ENCODE peak calls at places on chromosomes 13 and 19, in six cellular contexts. I, Q, N, M, R and Y are unnamed samples.

GRCh38 chr19:30391554-30392551 is 19.7 kb downstream of the ZNF536 start:
- DNase-seq in I (no peak), Q (no peak), N (peak), M (no peak), R (no peak), Y (no peak)

GRCh38 chr19:44575116-44575700 is 38.2 kb upstream of the IGSF23 start:
- DNase-seq in I (no peak), Q (no peak), N (no peak), M (no peak), R (no peak), Y (no peak)

GRCh38 chr13:49241296-49241695 is 6.4 kb upstream of the CDADC1 start:
- DNase-seq in I (no peak), Q (no peak), N (no peak), M (no peak), R (no peak), Y (no peak)

GRCh38 chr19:16420781-16421386 is 50.9 kb downstream of the EPS15L1 start:
- DNase-seq in I (no peak), Q (no peak), N (no peak), M (no peak), R (no peak), Y (no peak)

GRCh38 chr19:11404588-11405258 is 14.4 kb downstream of the RGL3 start:
- DNase-seq in I (no peak), Q (no peak), N (no peak), M (no peak), R (no peak), Y (no peak)

GRCh38 chr13:44068737-44069136 is 189.0 kb downstream of the LACC1 start:
- DNase-seq in I (no peak), Q (no peak), N (no peak), M (no peak), R (no peak), Y (no peak)

GRCh38 chr19:31185261-31185660 is 164.0 kb downstream of the TSHZ3 start:
- DNase-seq in I (no peak), Q (no peak), N (no peak), M (no peak), R (no peak), Y (no peak)

GRCh38 chr19:55594996-55595530 is 4.3 kb downstream of the FIZ1 start:
- DNase-seq in I (no peak), Q (no peak), N (no peak), M (no peak), R (no peak), Y (no peak)

GRCh38 chr19:48390188-48391099 is 907 bp downstream of the KDELR1 start:
- DNase-seq in I (peak), Q (peak), N (peak), M (peak), R (peak), Y (peak)

GRCh38 chr19:33420821-33421220 is 47.3 kb downstream of the CEBPG start:
- DNase-seq in I (no peak), Q (no peak), N (no peak), M (no peak), R (no peak), Y (no peak)

GRCh38 chr19:33417751-33418150 is 44.2 kb downstream of the CEBPG start:
- DNase-seq in I (no peak), Q (no peak), N (no peak), M (no peak), R (no peak), Y (no peak)

GRCh38 chr19:33419763-33420080 is 46.2 kb downstream of the CEBPG start:
- DNase-seq in I (peak), Q (no peak), N (peak), M (no peak), R (no peak), Y (no peak)

GRCh38 chr19:33418461-33418860 is 45.0 kb downstream of the CEBPG start:
- DNase-seq in I (no peak), Q (no peak), N (no peak), M (no peak), R (no peak), Y (no peak)

GRCh38 chr19:33418871-33419762 is 45.6 kb downstream of the CEBPG start:
- DNase-seq in I (no peak), Q (no peak), N (no peak), M (no peak), R (no peak), Y (no peak)
- TF ChIP-seq CTCF in I (no peak), Q (no peak), N (no peak), M (no peak), R (no peak), Y (no peak)

GRCh38 chr19:33947565-33947964 is 150.9 kb downstream of the KCTD15 start:
- DNase-seq in I (no peak), Q (peak), N (no peak), M (peak), R (no peak), Y (no peak)
- TF ChIP-seq CTCF in I (no peak), Q (no peak), N (no peak), M (no peak), R (no peak), Y (peak)

GRCh38 chr13:33874871-33875270 is 56.9 kb downstream of the RFC3 start:
- DNase-seq in I (no peak), Q (no peak), N (no peak), M (no peak), R (no peak), Y (no peak)
- TF ChIP-seq CTCF in I (no peak), Q (no peak), N (no peak), M (no peak), R (no peak), Y (no peak)

GRCh38 chr19:7196721-7197168 is 97.5 kb downstream of the INSR start:
- DNase-seq in I (no peak), Q (peak), N (no peak), M (no peak), R (peak), Y (no peak)

GRCh38 chr19:7199613-7200533 is 94.3 kb downstream of the INSR start:
- DNase-seq in I (no peak), Q (peak), N (no peak), M (no peak), R (peak), Y (no peak)

GRCh38 chr19:7197169-7197759 is 97.0 kb downstream of the INSR start:
- DNase-seq in I (peak), Q (peak), N (peak), M (peak), R (peak), Y (peak)

GRCh38 chr19:7200739-7201138 is 93.5 kb downstream of the INSR start:
- DNase-seq in I (no peak), Q (no peak), N (no peak), M (no peak), R (no peak), Y (no peak)

GRCh38 chr19:7197760-7198696 is 96.2 kb downstream of the INSR start:
- DNase-seq in I (peak), Q (peak), N (peak), M (peak), R (peak), Y (peak)
- TF ChIP-seq CTCF in I (no peak), Q (no peak), N (no peak), M (no peak), R (no peak), Y (peak)

GRCh38 chr19:58519087-58519354 is 589 bp downstream of the ZBTB45 start:
- DNase-seq in I (peak), Q (peak), N (peak), M (peak), R (peak), Y (peak)
- TF ChIP-seq CTCF in I (no peak), Q (peak), N (no peak), M (no peak), R (peak), Y (no peak)

DNA sequence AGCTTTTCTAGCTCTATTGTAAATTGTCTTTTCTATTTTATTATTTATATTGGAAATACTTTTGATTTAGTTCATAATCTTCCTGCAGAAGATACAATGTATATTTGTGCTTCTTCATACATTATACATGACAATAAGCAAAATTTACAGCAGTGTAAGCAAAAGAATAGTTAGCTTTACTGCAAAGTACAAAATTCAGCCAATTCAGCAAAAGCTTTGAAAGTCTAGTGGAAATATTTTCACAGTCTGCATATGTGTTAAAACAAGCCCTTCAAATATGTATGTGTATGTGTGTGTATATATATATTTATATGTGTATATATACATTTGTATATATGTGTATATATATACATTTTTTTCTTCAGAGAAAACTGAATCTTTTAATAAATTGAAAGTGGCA is 879.1 kb downstream of the SLITRK1 start:
- DNase-seq in I (no peak), Q (no peak), N (no peak), M (no peak), R (no peak), Y (no peak)
- TF ChIP-seq CTCF in I (no peak), Q (no peak), N (no peak), M (no peak), R (no peak), Y (no peak)

DNA sequence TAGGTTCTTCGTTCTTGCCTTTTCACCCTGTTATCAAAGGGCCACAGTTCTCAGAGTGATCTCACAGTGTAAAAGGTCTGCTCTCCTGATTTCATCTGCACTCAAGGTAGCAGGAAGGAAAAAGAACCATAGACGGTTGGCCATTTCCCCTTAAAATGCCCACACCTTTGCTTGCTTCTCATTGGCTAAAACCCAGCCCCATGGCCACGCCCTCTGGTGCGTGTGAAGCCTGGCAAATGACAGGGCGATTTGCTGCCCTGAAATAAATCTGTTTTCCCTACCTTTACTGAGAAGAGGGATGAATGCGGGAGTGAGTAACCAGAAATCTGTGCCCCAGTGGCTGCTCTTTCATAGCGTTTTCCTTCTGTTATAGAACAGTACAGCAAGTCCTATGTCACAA is 269.3 kb downstream of the POU4F1 start:
- DNase-seq in I (no peak), Q (no peak), N (no peak), M (no peak), R (no peak), Y (no peak)
- TF ChIP-seq CTCF in I (no peak), Q (no peak), N (no peak), M (no peak), R (no peak), Y (no peak)

GRCh38 chr13:26971990-26972888 is 199.4 kb downstream of the USP12 start:
- DNase-seq in I (peak), Q (peak), N (peak), M (no peak), R (peak), Y (peak)
- TF ChIP-seq CTCF in I (peak), Q (peak), N (peak), M (no peak), R (peak), Y (no peak)